ENCODE peak calls at places on chromosomes 11 and 22, in five cellular contexts. One of them, this sample, is unnamed.

GRCh38 chr11:22787565-22788162 is 41.9 kb downstream of the SVIP start:
- DNase-seq in astrocyte of the cerebellum: peak; percentile 32
- DNase-seq in right lobe of liver: no peak
- DNase-seq in HFF-Myc: peak; percentile 11
- DNase-seq in OCI-LY7: peak; percentile 56
- DNase-seq in this sample: peak; percentile 2

GRCh38 chr22:35808377-35808776 is 90.7 kb downstream of the APOL5 start:
- DNase-seq in astrocyte of the cerebellum: no peak
- DNase-seq in right lobe of liver: no peak
- DNase-seq in HFF-Myc: no peak
- DNase-seq in OCI-LY7: no peak
- DNase-seq in this sample: no peak

GRCh38 chr22:43782448-43782847 is 29.7 kb downstream of the EFCAB6 start:
- DNase-seq in astrocyte of the cerebellum: no peak
- DNase-seq in right lobe of liver: no peak
- DNase-seq in HFF-Myc: no peak
- DNase-seq in OCI-LY7: no peak
- DNase-seq in this sample: no peak

GRCh38 chr11:19777342-19778102 is 64.9 kb downstream of the NAV2 start:
- DNase-seq in astrocyte of the cerebellum: peak; percentile 31
- DNase-seq in right lobe of liver: peak; percentile 26
- DNase-seq in HFF-Myc: no peak
- DNase-seq in OCI-LY7: no peak
- DNase-seq in this sample: no peak

GRCh38 chr11:69486773-69487266 is 5.4 kb downstream of the LINC01488 start:
- DNase-seq in astrocyte of the cerebellum: no peak
- DNase-seq in right lobe of liver: no peak
- DNase-seq in HFF-Myc: no peak
- DNase-seq in OCI-LY7: no peak
- DNase-seq in this sample: no peak

GRCh38 chr11:17012712-17013547 is 1.3 kb downstream of the PLEKHA7 start:
- DNase-seq in astrocyte of the cerebellum: peak; percentile 13
- DNase-seq in right lobe of liver: peak; percentile 86
- DNase-seq in HFF-Myc: no peak
- DNase-seq in OCI-LY7: no peak
- DNase-seq in this sample: peak; percentile 10

GRCh38 chr11:102306817-102307814 is 10.2 kb upstream of the BIRC3 start:
- DNase-seq in astrocyte of the cerebellum: no peak
- DNase-seq in right lobe of liver: no peak
- DNase-seq in HFF-Myc: no peak
- DNase-seq in OCI-LY7: peak; percentile 72
- DNase-seq in this sample: no peak

GRCh38 chr22:46609724-46610161 is 10.4 kb upstream of the GRAMD4 start:
- DNase-seq in astrocyte of the cerebellum: no peak
- DNase-seq in right lobe of liver: no peak
- DNase-seq in HFF-Myc: no peak
- DNase-seq in OCI-LY7: no peak
- DNase-seq in this sample: no peak

GRCh38 chr11:27898166-27898565 is 197.9 kb upstream of the BDNF start:
- DNase-seq in astrocyte of the cerebellum: no peak
- DNase-seq in right lobe of liver: no peak
- DNase-seq in HFF-Myc: no peak
- DNase-seq in OCI-LY7: no peak
- DNase-seq in this sample: no peak

GRCh38 chr11:126186708-126187481 is 24.6 kb downstream of the RPUSD4 start:
- DNase-seq in astrocyte of the cerebellum: no peak
- DNase-seq in right lobe of liver: no peak
- DNase-seq in HFF-Myc: no peak
- DNase-seq in OCI-LY7: no peak
- DNase-seq in this sample: no peak

GRCh38 chr22:45742866-45743450 is 71.3 kb downstream of the ATXN10 start:
- DNase-seq in astrocyte of the cerebellum: peak; percentile 22
- DNase-seq in right lobe of liver: peak; percentile 74
- DNase-seq in HFF-Myc: no peak
- DNase-seq in OCI-LY7: no peak
- DNase-seq in this sample: peak; percentile 33

GRCh38 chr22:46777609-46777970 is 15.1 kb downstream of the TBC1D22A start:
- DNase-seq in astrocyte of the cerebellum: no peak
- DNase-seq in right lobe of liver: no peak
- DNase-seq in HFF-Myc: no peak
- DNase-seq in OCI-LY7: peak; percentile 56
- DNase-seq in this sample: no peak

GRCh38 chr11:120792306-120792705 is 231.6 kb upstream of the TBCEL start:
- DNase-seq in astrocyte of the cerebellum: no peak
- DNase-seq in right lobe of liver: no peak
- DNase-seq in HFF-Myc: no peak
- DNase-seq in OCI-LY7: no peak
- DNase-seq in this sample: no peak

GRCh38 chr11:8671651-8672062 is 10.8 kb downstream of the TRIM66 start:
- DNase-seq in astrocyte of the cerebellum: peak; percentile 69
- DNase-seq in right lobe of liver: no peak
- DNase-seq in HFF-Myc: peak; percentile 81
- DNase-seq in OCI-LY7: no peak
- DNase-seq in this sample: no peak

GRCh38 chr11:60855726-60856633 is at the start of gene PTGDR2:
- DNase-seq in astrocyte of the cerebellum: no peak
- DNase-seq in right lobe of liver: no peak
- DNase-seq in HFF-Myc: no peak
- DNase-seq in OCI-LY7: no peak
- DNase-seq in this sample: no peak
- H3K4me3 ChIP-seq in astrocyte of the cerebellum: no peak within 1 kb of the TSS
- H3K4me3 ChIP-seq in right lobe of liver: no peak within 1 kb of the TSS
- H3K4me3 ChIP-seq in HFF-Myc: no peak within 1 kb of the TSS
- H3K4me3 ChIP-seq in OCI-LY7: no peak within 1 kb of the TSS
- H3K4me3 ChIP-seq in this sample: no peak within 1 kb of the TSS

GRCh38 chr11:88103337-88104206 is 71.7 kb downstream of the RAB38 start:
- DNase-seq in astrocyte of the cerebellum: peak; percentile 1
- DNase-seq in right lobe of liver: peak; percentile 19
- DNase-seq in HFF-Myc: peak; percentile 29
- DNase-seq in OCI-LY7: peak; percentile 51
- DNase-seq in this sample: no peak
- TF ChIP-seq CTCF in astrocyte of the cerebellum: peak; percentile 52
- TF ChIP-seq CTCF in right lobe of liver: peak; percentile 54
- TF ChIP-seq CTCF in HFF-Myc: peak; percentile 68
- TF ChIP-seq CTCF in OCI-LY7: peak; percentile 81
- TF ChIP-seq CTCF in this sample: peak; percentile 63

GRCh38 chr22:40855960-40856512 is 403 bp downstream of the ST13 start:
- DNase-seq in astrocyte of the cerebellum: no peak
- DNase-seq in right lobe of liver: no peak
- DNase-seq in HFF-Myc: no peak
- DNase-seq in OCI-LY7: peak; percentile 44
- DNase-seq in this sample: no peak

GRCh38 chr22:40853330-40853729 is 3.1 kb downstream of the ST13 start:
- DNase-seq in astrocyte of the cerebellum: no peak
- DNase-seq in right lobe of liver: no peak
- DNase-seq in HFF-Myc: no peak
- DNase-seq in OCI-LY7: no peak
- DNase-seq in this sample: no peak

GRCh38 chr22:40855104-40855959 is 1.1 kb downstream of the ST13 start:
- DNase-seq in astrocyte of the cerebellum: no peak
- DNase-seq in right lobe of liver: no peak
- DNase-seq in HFF-Myc: no peak
- DNase-seq in OCI-LY7: no peak
- DNase-seq in this sample: no peak

GRCh38 chr22:40856513-40857308 is at the start of the genes ST13 and XPNPEP3:
- DNase-seq in astrocyte of the cerebellum: peak; percentile 92
- DNase-seq in right lobe of liver: peak; percentile 98
- DNase-seq in HFF-Myc: peak; percentile 84
- DNase-seq in OCI-LY7: peak; percentile 96
- DNase-seq in this sample: peak; percentile 87

GRCh38 chr22:40853961-40854360 is 2.5 kb downstream of the ST13 start:
- DNase-seq in astrocyte of the cerebellum: no peak
- DNase-seq in right lobe of liver: no peak
- DNase-seq in HFF-Myc: no peak
- DNase-seq in OCI-LY7: peak; percentile 19
- DNase-seq in this sample: no peak
- H3K4me3 ChIP-seq in astrocyte of the cerebellum: peak overlapping the region; percentile 1
- H3K4me3 ChIP-seq in right lobe of liver: peak overlapping the region; percentile 85
- H3K4me3 ChIP-seq in HFF-Myc: peak overlapping the region; percentile 87
- H3K4me3 ChIP-seq in OCI-LY7: peak overlapping the region; percentile 95
- H3K4me3 ChIP-seq in this sample: no peak overlapping the region

GRCh38 chr11:133832096-133833081 is 12.9 kb downstream of the SPATA19 start:
- DNase-seq in astrocyte of the cerebellum: no peak
- DNase-seq in right lobe of liver: no peak
- DNase-seq in HFF-Myc: no peak
- DNase-seq in OCI-LY7: no peak
- DNase-seq in this sample: no peak

GRCh38 chr11:133833101-133833898 is 12.0 kb downstream of the SPATA19 start:
- DNase-seq in astrocyte of the cerebellum: no peak
- DNase-seq in right lobe of liver: no peak
- DNase-seq in HFF-Myc: no peak
- DNase-seq in OCI-LY7: no peak
- DNase-seq in this sample: no peak

GRCh38 chr11:133829566-133829965 is 15.7 kb downstream of the SPATA19 start:
- DNase-seq in astrocyte of the cerebellum: no peak
- DNase-seq in right lobe of liver: no peak
- DNase-seq in HFF-Myc: no peak
- DNase-seq in OCI-LY7: no peak
- DNase-seq in this sample: no peak

GRCh38 chr11:133828861-133829260 is 16.5 kb downstream of the SPATA19 start:
- DNase-seq in astrocyte of the cerebellum: no peak
- DNase-seq in right lobe of liver: no peak
- DNase-seq in HFF-Myc: no peak
- DNase-seq in OCI-LY7: no peak
- DNase-seq in this sample: no peak

DNA sequence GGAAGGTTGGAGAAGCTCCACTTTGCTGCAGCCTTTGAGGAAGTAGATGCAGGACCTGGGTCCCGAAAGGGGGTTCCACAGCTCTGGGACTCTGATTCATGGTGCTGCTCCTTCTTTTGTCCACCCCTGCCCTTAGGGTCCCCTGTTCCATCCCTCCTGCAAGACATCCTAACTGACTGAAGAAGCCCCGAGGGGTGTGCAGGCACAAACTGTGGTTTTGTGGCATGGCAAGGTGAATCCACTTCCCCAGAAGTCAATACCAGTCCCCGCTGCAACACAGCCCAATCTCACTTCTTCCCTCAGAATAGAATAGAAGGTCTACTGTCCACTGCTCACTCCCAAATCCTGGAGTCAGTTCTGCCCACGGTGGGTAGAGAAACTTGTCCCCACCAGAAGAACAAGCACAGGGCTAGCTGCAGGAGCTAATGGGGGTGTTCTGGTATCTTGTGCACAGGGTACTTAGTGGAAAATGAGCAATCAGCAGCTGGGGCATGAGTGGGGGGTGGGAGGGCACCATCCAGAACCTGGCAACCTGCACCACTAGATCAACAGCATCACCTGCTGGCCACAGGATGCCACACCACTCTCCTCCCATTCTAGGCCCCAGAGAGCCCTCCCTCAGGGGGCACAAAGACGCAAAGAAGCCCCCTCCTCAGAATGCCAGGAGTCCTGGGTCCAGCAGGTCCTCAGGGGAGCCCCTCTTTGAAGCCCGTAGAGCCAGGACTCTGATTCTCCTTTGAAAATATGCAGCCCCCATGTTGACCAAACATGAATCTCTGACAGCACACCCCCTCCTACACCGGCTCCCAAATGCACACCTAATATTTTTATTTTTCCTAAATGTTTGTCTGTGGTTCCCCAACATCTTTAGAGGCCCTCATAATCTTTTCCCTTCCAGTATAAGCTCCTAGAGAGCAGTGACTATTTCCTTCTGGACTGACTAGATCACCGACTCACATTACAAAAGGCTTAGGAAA is 14.1 kb downstream of the SPATA19 start:
- DNase-seq in astrocyte of the cerebellum: no peak
- DNase-seq in right lobe of liver: no peak
- DNase-seq in HFF-Myc: no peak
- DNase-seq in OCI-LY7: no peak
- DNase-seq in this sample: no peak
- TF ChIP-seq CTCF in astrocyte of the cerebellum: no peak
- TF ChIP-seq CTCF in right lobe of liver: peak; percentile 5
- TF ChIP-seq CTCF in HFF-Myc: no peak
- TF ChIP-seq CTCF in OCI-LY7: peak; percentile 29
- TF ChIP-seq CTCF in this sample: no peak

GRCh38 chr11:35526370-35526792 is 965 bp upstream of the PAMR1 start:
- DNase-seq in astrocyte of the cerebellum: no peak
- DNase-seq in right lobe of liver: no peak
- DNase-seq in HFF-Myc: peak; percentile 67
- DNase-seq in OCI-LY7: no peak
- DNase-seq in this sample: no peak
- H3K4me3 ChIP-seq in astrocyte of the cerebellum: no peak overlapping the region
- H3K4me3 ChIP-seq in right lobe of liver: no peak overlapping the region
- H3K4me3 ChIP-seq in HFF-Myc: peak overlapping the region; percentile 51
- H3K4me3 ChIP-seq in OCI-LY7: no peak overlapping the region
- H3K4me3 ChIP-seq in this sample: no peak overlapping the region

DNA sequence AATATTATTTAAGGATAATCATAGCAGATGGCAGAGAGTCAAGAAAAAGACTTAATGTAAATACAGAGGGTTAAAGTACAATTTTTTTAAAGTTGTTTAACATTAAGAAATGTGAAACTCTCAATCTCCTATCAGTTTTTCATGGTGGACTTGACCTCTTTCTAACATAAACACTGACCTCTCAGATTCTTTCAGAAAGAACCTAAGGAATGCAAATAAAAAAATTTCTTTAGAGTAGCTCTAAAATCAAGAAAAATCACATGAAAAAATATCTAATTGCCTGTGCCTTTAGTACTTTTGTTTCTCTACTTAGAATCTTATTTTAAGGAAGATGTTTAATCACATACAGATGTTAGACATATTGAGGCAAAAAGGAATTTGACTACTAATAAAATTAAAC is 12.9 kb downstream of the RNF141 start:
- DNase-seq in astrocyte of the cerebellum: no peak
- DNase-seq in right lobe of liver: no peak
- DNase-seq in HFF-Myc: no peak
- DNase-seq in OCI-LY7: no peak
- DNase-seq in this sample: no peak
- TF ChIP-seq CTCF in astrocyte of the cerebellum: no peak
- TF ChIP-seq CTCF in right lobe of liver: no peak
- TF ChIP-seq CTCF in HFF-Myc: no peak
- TF ChIP-seq CTCF in OCI-LY7: no peak
- TF ChIP-seq CTCF in this sample: no peak

GRCh38 chr11:33531743-33532181 is 168.9 kb downstream of the C11orf91 start:
- DNase-seq in astrocyte of the cerebellum: no peak
- DNase-seq in right lobe of liver: no peak
- DNase-seq in HFF-Myc: no peak
- DNase-seq in OCI-LY7: no peak
- DNase-seq in this sample: peak; percentile 92
- H3K4me3 ChIP-seq in astrocyte of the cerebellum: no peak overlapping the region
- H3K4me3 ChIP-seq in right lobe of liver: no peak overlapping the region
- H3K4me3 ChIP-seq in HFF-Myc: no peak overlapping the region
- H3K4me3 ChIP-seq in OCI-LY7: no peak overlapping the region
- H3K4me3 ChIP-seq in this sample: no peak overlapping the region

DNA sequence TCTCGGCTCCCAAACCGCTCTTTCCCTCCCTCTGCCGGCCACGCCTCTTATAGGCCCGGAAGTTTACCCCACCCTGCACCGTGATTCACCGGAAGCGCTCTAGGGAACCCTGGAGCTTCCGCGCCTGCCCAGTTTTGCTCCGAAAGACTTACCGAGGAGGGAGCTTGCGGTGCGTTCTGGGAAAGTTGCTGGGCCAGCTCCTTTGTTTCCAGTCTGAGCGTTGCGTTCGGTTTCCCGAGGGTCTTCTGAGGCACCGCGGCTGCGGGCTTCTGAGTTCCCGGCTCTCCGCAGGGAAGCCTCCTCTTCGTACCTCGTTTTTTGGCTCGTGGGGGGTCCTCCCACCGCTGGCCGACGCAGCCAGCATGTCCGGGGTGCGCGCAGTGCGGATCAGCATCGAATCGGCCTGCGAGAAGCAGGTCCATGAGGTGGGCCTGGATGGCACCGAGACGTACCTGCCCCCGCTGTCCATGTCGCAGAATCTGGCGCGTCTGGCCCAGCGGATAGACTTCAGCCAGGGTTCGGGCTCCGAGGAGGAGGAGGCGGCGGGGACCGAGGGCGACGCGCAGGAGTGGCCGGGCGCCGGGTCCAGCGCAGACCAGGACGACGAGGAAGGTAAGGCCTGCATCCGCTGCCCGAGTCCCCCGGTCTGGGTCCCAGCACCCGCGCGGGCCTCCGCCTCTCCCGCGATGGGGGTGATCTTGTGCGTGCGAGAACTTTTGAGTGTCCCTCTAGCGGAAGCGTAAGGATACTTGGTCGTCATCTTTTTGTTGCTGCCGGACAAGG is at the start of gene MED17:
- DNase-seq in astrocyte of the cerebellum: peak; percentile 88
- DNase-seq in right lobe of liver: peak; percentile 93
- DNase-seq in HFF-Myc: peak; percentile 82
- DNase-seq in OCI-LY7: peak; percentile 93
- DNase-seq in this sample: peak; percentile 63
- TF ChIP-seq CTCF in astrocyte of the cerebellum: peak; percentile 55
- TF ChIP-seq CTCF in right lobe of liver: peak; percentile 39
- TF ChIP-seq CTCF in HFF-Myc: peak; percentile 32
- TF ChIP-seq CTCF in OCI-LY7: peak; percentile 57
- TF ChIP-seq CTCF in this sample: peak; percentile 47